ENCODE peak calls at places on chromosomes 13 and 19, in six cellular contexts. N is tibial nerve; A is pancreas; U is transverse colon; L is CD4-positive, alpha-beta memory T cell; J is CD8-positive, alpha-beta memory T cell. I is an unnamed sample.

GRCh38 chr19:6663236-6664187 is 6.4 kb downstream of the TNFSF14 start:
- DNase-seq in J (peak; percentile 48), L (no peak), U (no peak), A (no peak), N (no peak), I (peak; percentile 35)

GRCh38 chr13:70098669-70099068 is 9.0 kb upstream of the ATXN8OS start:
- DNase-seq in L (no peak), U (no peak), J (no peak), N (no peak), A (no peak), I (no peak)

GRCh38 chr13:76473552-76474134 is 412.6 kb downstream of the KCTD12 start:
- DNase-seq in A (no peak), J (peak; percentile 44), N (peak; percentile 83), U (peak; percentile 73), L (peak; percentile 64), I (peak; percentile 54)

GRCh38 chr19:10724573-10725071 is 6.7 kb downstream of the DNM2 start:
- DNase-seq in J (no peak), A (no peak), N (no peak), U (no peak), L (no peak), I (no peak)

GRCh38 chr19:31957711-31958110 is 387.7 kb upstream of the ZNF507 start:
- DNase-seq in U (no peak), N (no peak), L (no peak), A (no peak), J (no peak), I (no peak)

GRCh38 chr13:89936256-89936655 is 1411.2 kb upstream of the MIR17HG start:
- DNase-seq in L (no peak), U (no peak), A (no peak), J (no peak), N (no peak), I (no peak)

GRCh38 chr19:51514866-51515481 is 13.4 kb upstream of the SIGLEC12 start:
- DNase-seq in N (no peak), A (no peak), L (peak; percentile 44), J (peak; percentile 21), U (no peak), I (no peak)

GRCh38 chr19:40501599-40501998 is 34.8 kb downstream of the SPTBN4 start:
- DNase-seq in L (no peak), N (no peak), J (no peak), U (no peak), A (no peak), I (no peak)

GRCh38 chr13:28423010-28423409 is 71.9 kb downstream of the FLT1 start:
- DNase-seq in N (peak; percentile 21), L (no peak), J (peak; percentile 13), U (peak; percentile 21), A (no peak), I (no peak)

GRCh38 chr19:49820125-49820524 is 2.0 kb downstream of the MED25 start:
- DNase-seq in L (no peak), N (no peak), J (no peak), A (no peak), U (no peak), I (no peak)

GRCh38 chr13:28540612-28541011 is 45.7 kb upstream of the FLT1 start:
- DNase-seq in U (no peak), J (no peak), N (no peak), A (no peak), L (no peak), I (no peak)

GRCh38 chr19:1512671-1513491 is at the start of gene ADAMTSL5:
- DNase-seq in U (peak; percentile 84), A (peak; percentile 82), L (peak; percentile 57), N (no peak), J (peak; percentile 48), I (peak; percentile 28)

GRCh38 chr19:51598159-51598915 is 27.3 kb downstream of the ZNF175 start:
- DNase-seq in L (no peak), A (peak; percentile 55), U (no peak), N (no peak), J (no peak), I (no peak)

GRCh38 chr13:20506676-20507075 is 19.0 kb downstream of the CRYL1 start:
- DNase-seq in J (no peak), L (no peak), A (no peak), N (no peak), U (no peak), I (no peak)

GRCh38 chr19:56295531-56296455 is 18.8 kb downstream of the ZSCAN5A start:
- DNase-seq in N (no peak), U (no peak), J (no peak), A (no peak), L (no peak), I (no peak)

GRCh38 chr19:374886-375235 is 30.3 kb upstream of the MIER2 start:
- DNase-seq in N (no peak), A (no peak), U (no peak), J (no peak), L (no peak), I (no peak)

GRCh38 chr19:16920816-16921529 is 32.2 kb downstream of the F2RL3 start:
- DNase-seq in U (no peak), N (no peak), A (no peak), J (no peak), L (no peak), I (no peak)

GRCh38 chr19:39524495-39524894 is 8.2 kb downstream of the EID2B start:
- DNase-seq in N (no peak), A (no peak), J (no peak), L (no peak), U (peak; percentile 34), I (no peak)

GRCh38 chr13:46687810-46688209 is 109.2 kb downstream of the ESD start:
- DNase-seq in N (no peak), L (no peak), A (no peak), U (no peak), J (no peak), I (no peak)

GRCh38 chr19:15479391-15480345 is at the start of gene PGLYRP2:
- DNase-seq in A (peak; percentile 72), L (no peak), U (no peak), N (no peak), J (no peak), I (no peak)

GRCh38 chr19:47730521-47730889 is 14.8 kb upstream of the NOP53 start:
- DNase-seq in U (no peak), L (no peak), J (no peak), A (no peak), N (no peak), I (no peak)
- H3K27me3 ChIP-seq in U (peaks cover 21% of the 10 kb centered on the region), L (no peaks in the 10 kb centered on the region), J (peaks cover 4% of the 10 kb centered on the region), A (no peaks in the 10 kb centered on the region), N (no peaks in the 10 kb centered on the region), I (peaks cover 5% of the 10 kb centered on the region)

GRCh38 chr19:4579389-4579788 is 19.9 kb upstream of the SEMA6B start:
- DNase-seq in A (no peak), U (no peak), L (no peak), J (no peak), N (no peak), I (no peak)

GRCh38 chr19:4581381-4582111 is 22.1 kb upstream of the SEMA6B start:
- DNase-seq in J (no peak), L (no peak), U (no peak), N (no peak), A (no peak), I (no peak)

GRCh38 chr19:4582112-4582553 is 22.6 kb upstream of the SEMA6B start:
- DNase-seq in N (no peak), J (no peak), U (no peak), L (no peak), A (no peak), I (no peak)

GRCh38 chr19:4580021-4580901 is 20.8 kb upstream of the SEMA6B start:
- DNase-seq in U (no peak), L (no peak), N (no peak), J (no peak), A (no peak), I (no peak)

DNA sequence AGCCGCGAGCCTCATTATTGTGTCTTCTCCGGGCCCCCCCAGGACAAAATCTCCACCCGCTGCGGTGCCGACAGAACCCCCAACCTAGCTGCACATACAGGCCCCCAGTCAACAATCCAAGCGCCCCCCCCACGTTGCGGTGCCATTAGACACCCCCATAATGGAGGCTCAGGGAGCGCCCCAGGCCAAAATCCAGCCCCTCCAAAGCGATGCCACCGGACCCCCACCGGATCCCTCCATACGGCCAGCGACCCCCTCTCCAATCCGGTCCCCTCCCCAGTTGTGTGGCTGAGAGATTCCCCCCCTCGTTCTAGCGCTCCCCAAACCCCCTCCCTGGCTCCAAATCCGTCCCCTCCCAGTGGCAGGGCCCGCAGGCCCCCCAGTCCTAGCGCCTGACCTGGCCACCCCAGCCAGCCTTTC is 21.5 kb upstream of the SEMA6B start:
- DNase-seq in N (no peak), J (no peak), U (no peak), A (no peak), L (no peak), I (no peak)
- H3K27me3 ChIP-seq in N (peaks cover 78% of the 10 kb centered on the region), J (peaks cover 40% of the 10 kb centered on the region), U (peaks cover 99% of the 10 kb centered on the region), A (peaks cover 3% of the 10 kb centered on the region), L (peaks cover 8% of the 10 kb centered on the region), I (peaks cover 47% of the 10 kb centered on the region)

DNA sequence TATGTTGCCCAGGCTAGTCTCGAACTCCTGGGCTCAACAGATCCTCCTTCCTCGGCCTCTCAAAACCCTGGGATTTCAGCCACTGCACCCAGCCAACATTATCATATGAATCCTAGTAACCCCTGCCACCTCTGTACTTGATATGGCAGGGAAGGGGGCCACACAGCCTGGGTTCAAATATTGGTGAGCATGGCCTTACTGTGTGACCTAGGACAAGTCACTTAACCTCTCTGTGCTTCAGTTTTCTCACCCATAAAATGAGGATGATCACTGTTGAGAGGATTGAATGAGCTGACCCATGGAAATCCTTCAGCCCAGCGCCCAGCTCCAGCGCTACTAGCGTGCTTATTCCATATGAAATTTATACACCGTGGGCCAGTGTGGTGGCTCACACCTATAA is 3.6 kb upstream of the COMP start:
- DNase-seq in U (no peak), A (no peak), J (no peak), N (no peak), L (no peak), I (no peak)
- H3K27me3 ChIP-seq in U (peaks cover 91% of the 10 kb centered on the region), A (no peaks in the 10 kb centered on the region), J (peaks cover 21% of the 10 kb centered on the region), N (peaks cover 80% of the 10 kb centered on the region), L (peaks cover 14% of the 10 kb centered on the region), I (peaks cover 31% of the 10 kb centered on the region)

GRCh38 chr13:112328936-112329335 is 47.2 kb upstream of the SPACA7 start:
- DNase-seq in A (no peak), L (no peak), U (no peak), J (no peak), N (no peak), I (no peak)
- H3K27me3 ChIP-seq in A (peaks cover 9% of the 10 kb centered on the region), L (no peaks in the 10 kb centered on the region), U (peaks cover 46% of the 10 kb centered on the region), J (no peaks in the 10 kb centered on the region), N (peaks cover 29% of the 10 kb centered on the region), I (peaks cover 5% of the 10 kb centered on the region)

GRCh38 chr13:99988469-99989375 is 7.1 kb downstream of the ZIC2 start:
- DNase-seq in L (peak; percentile 23), A (no peak), U (no peak), J (no peak), N (no peak), I (no peak)
- H3K27me3 ChIP-seq in L (peaks cover 91% of the 10 kb centered on the region), A (peaks cover 34% of the 10 kb centered on the region), U (peaks cover 99% of the 10 kb centered on the region), J (peaks cover 93% of the 10 kb centered on the region), N (peaks cover 97% of the 10 kb centered on the region), I (peaks cover 98% of the 10 kb centered on the region)

GRCh38 chr13:84366484-84366883 is 484.2 kb upstream of the SLITRK1 start:
- DNase-seq in A (no peak), N (no peak), L (no peak), U (no peak), J (no peak), I (no peak)
- H3K27me3 ChIP-seq in A (no peaks in the 10 kb centered on the region), N (no peaks in the 10 kb centered on the region), L (no peaks in the 10 kb centered on the region), U (no peaks in the 10 kb centered on the region), J (no peaks in the 10 kb centered on the region), I (no peaks in the 10 kb centered on the region)

DNA sequence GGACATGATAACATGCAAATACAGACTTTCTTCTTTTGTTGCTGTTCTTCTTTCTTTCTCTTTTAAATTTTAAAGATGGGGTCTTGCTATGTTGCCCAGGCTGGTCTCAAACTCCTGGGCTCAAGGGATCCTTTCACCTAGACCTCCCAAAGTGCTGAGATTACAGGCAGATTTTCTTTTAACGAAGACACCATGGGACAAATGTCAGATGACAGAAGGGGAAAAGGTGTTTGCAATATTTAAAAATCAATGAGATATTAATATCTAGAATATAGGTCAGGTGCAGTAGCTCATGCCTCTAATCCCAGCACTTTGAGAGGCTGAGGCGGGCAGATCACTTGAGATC is 3.7 kb upstream of the RYR1 start:
- DNase-seq in L (no peak), U (no peak), A (no peak), J (no peak), N (no peak), I (no peak)
- H3K27me3 ChIP-seq in L (peaks cover 3% of the 10 kb centered on the region), U (peaks cover 40% of the 10 kb centered on the region), A (no peaks in the 10 kb centered on the region), J (no peaks in the 10 kb centered on the region), N (peaks cover 61% of the 10 kb centered on the region), I (no peaks in the 10 kb centered on the region)

I was measured in effector memory CD4-positive, alpha-beta T cell.